ENCODE peak calls at places on chromosome 13, in seven cellular contexts. N is uterus, W is neural progenitor cell, G is body of pancreas, V is astrocyte of the cerebellum, S is AG09309, A is astrocyte of the spinal cord. C is an unnamed sample.

GRCh38 chr13:51873419-51873818 is 11.7 kb downstream of the CCDC70 start:
- DNase-seq in G (no peak), A (no peak), S (no peak), W (no peak), N (no peak), V (no peak), C (no peak)

GRCh38 chr13:80036845-80037504 is 304.0 kb downstream of the SPRY2 start:
- DNase-seq in N (no peak), S (no peak), G (no peak), V (no peak), W (no peak), A (no peak), C (no peak)

GRCh38 chr13:49112782-49113525 is 107.2 kb upstream of the MLNR start:
- DNase-seq in N (no peak), W (peak), G (no peak), S (no peak), A (no peak), V (no peak), C (no peak)

GRCh38 chr13:83995930-83996329 is 113.7 kb upstream of the SLITRK1 start:
- DNase-seq in W (no peak), G (no peak), S (no peak), A (no peak), N (no peak), V (no peak), C (no peak)

GRCh38 chr13:105538346-105538745 is 997.1 kb downstream of the EFNB2 start:
- DNase-seq in W (peak), G (no peak), S (no peak), N (no peak), A (no peak), V (no peak), C (no peak)

GRCh38 chr13:105007166-105007808 is 1528.2 kb downstream of the EFNB2 start:
- DNase-seq in G (no peak), N (no peak), V (no peak), S (no peak), W (no peak), A (no peak), C (no peak)

GRCh38 chr13:41528021-41528420 is 70.7 kb downstream of the RGCC start:
- DNase-seq in S (no peak), A (no peak), W (no peak), G (no peak), N (no peak), V (no peak), C (no peak)

GRCh38 chr13:110923777-110924638 is 9.1 kb upstream of the ANKRD10 start:
- DNase-seq in A (no peak), W (no peak), G (no peak), N (no peak), S (no peak), V (no peak), C (no peak)

GRCh38 chr13:113552786-113553540 is 31.6 kb upstream of the TFDP1 start:
- DNase-seq in A (no peak), N (peak), S (no peak), V (no peak), W (no peak), G (no peak), C (no peak)

GRCh38 chr13:26011996-26012688 is 39.7 kb downstream of the SHISA2 start:
- DNase-seq in S (no peak), G (no peak), W (no peak), A (no peak), N (no peak), V (no peak), C (no peak)

GRCh38 chr13:60572003-60572792 is 175.2 kb downstream of the TDRD3 start:
- DNase-seq in G (no peak), W (peak), N (no peak), A (peak), V (peak), S (peak), C (peak)

GRCh38 chr13:90302113-90302512 is 1045.4 kb upstream of the MIR17HG start:
- DNase-seq in W (no peak), V (peak), S (peak), A (peak), G (no peak), N (no peak), C (no peak)

GRCh38 chr13:85140192-85140591 is 659.0 kb downstream of the SLITRK6 start:
- DNase-seq in A (no peak), S (no peak), G (no peak), N (no peak), V (no peak), W (no peak), C (no peak)

GRCh38 chr13:107373551-107373950 is 805.6 kb upstream of the ARGLU1 start:
- DNase-seq in W (peak), N (no peak), G (no peak), V (peak), A (peak), S (peak), C (no peak)

GRCh38 chr13:27170221-27170520 is 1.4 kb downstream of the USP12 start:
- DNase-seq in S (no peak), N (no peak), W (no peak), A (no peak), G (no peak), V (no peak), C (no peak)

GRCh38 chr13:21684576-21684975 is 13.7 kb downstream of the FGF9 start:
- DNase-seq in V (no peak), W (no peak), N (no peak), S (no peak), A (no peak), G (no peak), C (no peak)

GRCh38 chr13:22127277-22128143 is 456.6 kb downstream of the FGF9 start:
- DNase-seq in S (no peak), W (no peak), V (no peak), G (no peak), A (no peak), N (no peak), C (no peak)

DNA sequence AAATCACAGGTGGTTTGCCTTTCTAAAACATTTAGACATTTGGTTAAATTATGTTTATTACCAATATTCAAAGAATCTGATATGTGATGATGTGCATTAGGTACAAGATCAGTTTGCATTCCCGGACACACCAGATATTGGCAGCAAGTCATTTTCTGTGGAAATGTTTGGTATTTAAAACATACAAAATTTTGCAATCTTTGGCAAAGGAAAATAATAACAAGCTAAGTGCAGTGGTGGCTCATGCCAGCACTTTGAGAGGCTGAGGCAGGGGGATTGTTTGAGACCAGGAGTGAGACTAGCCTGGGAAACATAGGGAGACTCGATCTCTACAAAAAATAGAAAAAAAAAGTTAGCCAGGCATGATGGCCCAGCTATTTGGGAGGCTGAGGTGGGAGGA is 29.1 kb upstream of the TSC22D1 start:
- DNase-seq in W (no peak), A (no peak), N (no peak), V (no peak), S (no peak), G (no peak), C (no peak)
- H3K4me3 ChIP-seq in W (no peak), A (no peak), N (no peak), V (no peak), S (no peak), G (no peak), C (no peak)

GRCh38 chr13:29284726-29285125 is 310.8 kb downstream of the SLC7A1 start:
- DNase-seq in G (no peak), A (no peak), N (no peak), S (no peak), V (no peak), W (no peak), C (no peak)
- TF ChIP-seq CTCF in G (no peak), A (no peak), N (no peak), S (no peak), V (no peak), W (no peak), C (no peak)

GRCh38 chr13:39600766-39601165 is 2.2 kb downstream of the LHFPL6 start:
- DNase-seq in W (peak), A (peak), N (no peak), S (no peak), V (no peak), G (no peak), C (no peak)
- H3K4me3 ChIP-seq in W (no peak), A (peak), N (peak), S (peak), V (peak), G (no peak), C (no peak)

DNA sequence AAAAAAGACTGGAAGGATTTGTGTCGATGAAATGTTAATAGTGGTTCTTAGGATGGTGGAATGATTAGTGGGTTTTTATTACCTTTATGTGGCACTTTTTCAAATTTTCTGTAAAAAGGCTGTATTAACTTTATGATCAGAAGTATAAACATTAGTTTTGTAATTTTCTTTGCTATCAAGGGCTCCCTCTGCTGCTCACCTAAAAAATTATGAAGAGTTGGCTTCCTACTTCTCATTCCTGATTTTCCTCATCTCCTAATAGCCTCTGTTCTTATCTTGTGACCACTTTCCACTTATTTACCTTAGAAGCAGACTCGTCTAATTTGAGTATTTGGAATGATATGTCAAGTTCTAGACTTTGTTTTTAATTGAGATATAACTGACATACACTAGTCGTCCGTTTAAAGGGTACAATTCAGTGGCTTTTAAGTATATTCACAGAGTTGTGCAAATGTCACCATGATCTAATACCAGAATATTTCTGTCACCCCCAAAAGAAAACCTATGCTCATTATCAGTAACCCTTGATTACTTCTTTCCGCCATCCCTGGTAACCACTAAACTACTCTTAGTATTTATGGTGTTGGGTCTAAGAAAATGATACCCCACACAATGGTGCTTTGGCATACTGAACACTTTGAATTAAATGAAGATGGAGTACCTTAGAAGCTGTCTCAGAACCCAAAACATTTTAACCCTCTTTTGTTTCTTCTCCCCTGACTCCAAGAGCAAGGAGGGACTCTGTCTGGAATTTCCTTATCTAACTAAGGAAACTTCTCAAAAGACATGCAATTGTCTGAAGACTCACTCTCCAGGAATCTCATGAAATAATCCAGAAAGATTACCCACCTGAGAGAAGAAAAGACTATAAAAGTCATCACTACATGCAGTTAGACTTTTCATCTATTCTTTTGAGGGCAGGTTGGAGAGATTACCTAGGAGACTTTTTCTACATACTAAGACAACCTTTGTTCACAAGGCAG is 311.3 kb downstream of the DLEU7 start:
- DNase-seq in W (no peak), V (peak), A (peak), N (no peak), S (no peak), G (no peak), C (no peak)
- TF ChIP-seq CTCF in W (peak), V (peak), A (peak), N (peak), S (peak), G (peak), C (peak)

GRCh38 chr13:95298169-95298940 is 2.9 kb downstream of the ABCC4 start:
- DNase-seq in V (no peak), N (no peak), W (no peak), S (no peak), A (no peak), G (no peak), C (no peak)
- H3K4me3 ChIP-seq in V (no peak), N (no peak), W (no peak), S (no peak), A (no peak), G (no peak), C (no peak)